ENCODE peak calls at places on chromosomes 12 and 14, in four cellular contexts. Y, Q, H and P are unnamed samples.

GRCh38 chr14:32564591-32564990 is 235.5 kb downstream of the AKAP6 start:
- DNase-seq in Y (peak), Q (no peak), H (peak), P (peak)

GRCh38 chr14:41280745-41281144 is 325.9 kb upstream of the LRFN5 start:
- DNase-seq in Y (peak), Q (no peak), H (no peak), P (no peak)

GRCh38 chr12:3313655-3314305 is 177.2 kb upstream of the PRMT8 start:
- DNase-seq in Y (no peak), Q (peak), H (peak), P (peak)

GRCh38 chr14:69170848-69171247 is 17.9 kb upstream of the DCAF5 start:
- DNase-seq in Y (no peak), Q (no peak), H (no peak), P (no peak)

GRCh38 chr12:49777800-49778748 is 36.7 kb downstream of the TMBIM6 start:
- DNase-seq in Y (peak), Q (peak), H (peak), P (peak)

GRCh38 chr14:93019970-93020369 is 95.8 kb downstream of the ITPK1 start:
- DNase-seq in Y (no peak), Q (no peak), H (no peak), P (no peak)

GRCh38 chr14:59829941-59830734 is 40.4 kb downstream of the RTN1 start:
- DNase-seq in Y (no peak), Q (no peak), H (peak), P (no peak)

GRCh38 chr12:131618303-131618658 is 92.6 kb upstream of the SFSWAP start:
- DNase-seq in Y (peak), Q (no peak), H (no peak), P (peak)

GRCh38 chr14:74400328-74400727 is 25.7 kb downstream of the SYNDIG1L start:
- DNase-seq in Y (no peak), Q (no peak), H (no peak), P (no peak)

GRCh38 chr12:92784795-92785562 is 82.2 kb downstream of the PLEKHG7 start:
- DNase-seq in Y (peak), Q (peak), H (peak), P (peak)

GRCh38 chr12:69987453-69988102 is 162.6 kb downstream of the MYRFL start:
- DNase-seq in Y (peak), Q (no peak), H (peak), P (no peak)

GRCh38 chr12:118357327-118358007 is 15.2 kb downstream of the TAOK3 start:
- DNase-seq in Y (peak), Q (no peak), H (peak), P (peak)

GRCh38 chr12:127728285-127728684 is 538.7 kb upstream of the TMEM132C start:
- DNase-seq in Y (no peak), Q (no peak), H (no peak), P (no peak)

GRCh38 chr12:109716512-109717389 is 3.1 kb downstream of the FAM222A start:
- DNase-seq in Y (no peak), Q (no peak), H (no peak), P (no peak)

GRCh38 chr14:75018684-75019083 is 16.0 kb downstream of the EIF2B2 start:
- DNase-seq in Y (peak), Q (no peak), H (no peak), P (no peak)

GRCh38 chr12:70854138-70854537 is 66.4 kb downstream of the PTPRR start:
- DNase-seq in Y (no peak), Q (no peak), H (no peak), P (no peak)

GRCh38 chr12:50003595-50003994 is 21.7 kb downstream of the RACGAP1 start:
- DNase-seq in Y (no peak), Q (no peak), H (peak), P (no peak)

GRCh38 chr12:121568971-121569808 is 11.6 kb downstream of the KDM2B start:
- DNase-seq in Y (no peak), Q (no peak), H (no peak), P (no peak)

GRCh38 chr12:83015390-83016225 is 328.9 kb downstream of the TMTC2 start:
- DNase-seq in Y (no peak), Q (no peak), H (peak), P (no peak)

GRCh38 chr12:1741154-1741949 is 50.5 kb downstream of the ADIPOR2 start:
- DNase-seq in Y (no peak), Q (no peak), H (no peak), P (no peak)

GRCh38 chr12:1936406-1937320 is 18.2 kb upstream of the CACNA2D4 start:
- DNase-seq in Y (peak), Q (no peak), H (peak), P (no peak)

GRCh38 chr12:59886131-59886751 is 290.4 kb downstream of the SLC16A7 start:
- DNase-seq in Y (no peak), Q (no peak), H (no peak), P (no peak)

GRCh38 chr14:63367742-63368364 is 49.1 kb upstream of the GPHB5 start:
- DNase-seq in Y (no peak), Q (no peak), H (no peak), P (no peak)

GRCh38 chr12:42609605-42610004 is 20.1 kb upstream of the PRICKLE1 start:
- DNase-seq in Y (no peak), Q (no peak), H (no peak), P (no peak)

GRCh38 chr14:104801284-104802119 is 601 bp downstream of the ZBTB42 start:
- DNase-seq in Y (peak), Q (no peak), H (no peak), P (no peak)

DNA sequence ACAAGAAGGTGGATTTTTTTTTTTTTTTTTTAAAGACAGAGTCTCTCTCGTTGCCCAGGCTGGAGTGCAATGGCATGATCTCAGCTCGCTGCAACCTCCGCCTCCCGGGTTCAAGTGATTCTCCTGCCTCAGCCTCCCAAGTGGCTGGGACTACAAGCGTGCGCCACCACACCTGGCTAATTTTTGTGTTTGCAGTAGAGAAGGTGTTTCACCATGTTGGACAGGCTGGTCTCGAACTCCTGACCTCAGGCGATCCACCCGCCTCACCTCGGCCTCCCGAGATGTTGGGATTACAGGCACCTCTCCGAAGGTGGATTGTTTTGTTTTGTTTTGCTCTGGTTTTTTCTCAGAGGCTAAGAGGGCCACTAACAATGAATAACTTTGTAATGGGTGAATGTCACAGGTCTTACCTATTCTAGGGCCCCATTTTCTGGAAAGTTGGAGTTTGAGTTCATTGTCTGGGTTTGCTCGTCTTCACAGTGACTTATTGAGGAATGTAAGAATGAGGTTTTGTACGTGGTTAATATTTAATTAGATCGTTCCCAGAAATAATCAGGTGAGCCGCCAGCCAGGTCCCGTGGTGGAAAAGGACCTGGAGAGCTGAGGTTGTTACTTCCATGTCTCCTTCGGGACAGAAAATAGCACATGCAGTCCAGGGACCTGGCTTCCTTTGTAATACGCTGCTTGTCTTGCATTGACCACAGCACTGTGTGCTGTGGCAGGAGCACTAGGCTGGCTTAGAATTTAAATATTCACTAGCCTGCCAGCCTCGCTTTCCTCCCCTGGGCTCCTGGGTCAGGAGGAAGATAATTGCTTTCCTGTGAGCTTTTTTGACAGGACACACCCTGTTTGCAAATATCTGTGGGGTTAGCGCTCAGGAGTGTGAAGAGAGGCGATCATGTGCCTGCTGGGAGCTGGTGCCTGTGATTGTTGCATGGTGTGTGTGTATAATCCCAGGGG is 2.3 kb downstream of the HIP1R start:
- DNase-seq in Y (peak), Q (no peak), H (no peak), P (no peak)
- H3K4me3 ChIP-seq in Y (no peak), Q (no peak), H (no peak), P (no peak)

GRCh38 chr12:91347686-91348085 is 165.1 kb upstream of the DCN start:
- DNase-seq in Y (no peak), Q (no peak), H (no peak), P (no peak)
- H2AFZ ChIP-seq in Y (no peak), Q (no peak), H (no peak), P (no peak)

DNA sequence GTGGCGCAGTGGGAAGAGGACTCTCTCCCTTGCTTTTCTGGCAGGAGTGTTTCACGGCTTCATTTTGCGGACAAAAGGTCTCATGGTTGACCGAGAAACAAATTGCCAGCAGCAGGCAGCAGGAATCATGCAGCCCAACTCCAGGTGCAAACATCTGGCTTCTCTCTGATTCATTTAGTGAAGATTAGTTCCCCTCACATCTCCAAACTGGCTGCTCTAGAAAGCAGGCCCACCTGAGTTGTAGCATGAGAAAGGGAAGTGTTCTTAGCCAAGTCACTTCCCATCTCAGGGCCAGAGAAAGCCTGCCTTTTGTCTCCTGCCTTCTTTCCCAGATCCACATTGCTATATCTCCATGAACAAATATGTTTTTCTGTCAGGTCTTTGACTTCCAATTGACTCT is 120.8 kb upstream of the CCDC196 start:
- DNase-seq in Y (no peak), Q (no peak), H (no peak), P (no peak)
- H3K4me3 ChIP-seq in Y (no peak), Q (no peak), H (no peak), P (no peak)

GRCh38 chr12:10169094-10169493 is 2.8 kb downstream of the OLR1 start:
- DNase-seq in Y (no peak), Q (no peak), H (no peak), P (no peak)
- H2AFZ ChIP-seq in Y (no peak), Q (no peak), H (no peak), P (no peak)